ENCODE peak calls at places on chromosomes 16 and 17, in ten cellular contexts. Z is RWPE1, Y is fibroblast of lung, T is ascending aorta, F is heart right ventricle, E is pancreas, N is stomach, Q is psoas muscle, P is GM23248, B is colonic mucosa. U is an unnamed sample.

GRCh38 chr16:59543641-59544040 is 809.5 kb upstream of the GOT2 start:
- DNase-seq in P (peak; percentile 28), T (no peak), F (no peak), B (no peak), Q (no peak), Z (peak; percentile 40), N (no peak), E (no peak), Y (peak; percentile 96), U (no peak)

GRCh38 chr17:20934288-20934687 is 108.5 kb downstream of the USP22 start:
- DNase-seq in P (no peak), Y (peak; percentile 7), T (no peak), N (no peak), Z (no peak), Q (no peak), E (no peak), F (no peak), B (no peak), U (no peak)

GRCh38 chr16:56679813-56680212 is 2.5 kb upstream of the MT1X start:
- DNase-seq in P (peak; percentile 17), F (peak; percentile 16), N (no peak), Y (no peak), E (no peak), Z (no peak), T (no peak), B (no peak), Q (peak; percentile 65), U (no peak)

GRCh38 chr17:36920032-36921000 is 17.0 kb upstream of the LHX1 start:
- DNase-seq in Z (peak; percentile 53), Q (no peak), E (no peak), Y (peak; percentile 83), F (no peak), P (no peak), N (no peak), T (no peak), B (no peak), U (no peak)

GRCh38 chr16:85753976-85754375 is 3.1 kb upstream of the C16orf74 start:
- DNase-seq in Q (no peak), Y (no peak), T (no peak), P (no peak), B (no peak), E (peak; percentile 63), N (no peak), Z (no peak), F (no peak), U (no peak)

GRCh38 chr17:29597361-29598172 is 4.6 kb downstream of the ANKRD13B start:
- DNase-seq in B (no peak), T (no peak), Z (no peak), F (peak; percentile 4), P (no peak), Y (no peak), Q (no peak), E (no peak), N (no peak), U (no peak)

GRCh38 chr17:48542956-48543853 is 1.7 kb downstream of the HOXB2 start:
- DNase-seq in E (no peak), F (peak; percentile 29), Y (no peak), P (peak; percentile 75), N (no peak), Z (no peak), Q (peak; percentile 62), T (no peak), B (peak; percentile 62), U (peak; percentile 74)

GRCh38 chr16:89613954-89614459 is 565 bp downstream of the DPEP1 start:
- DNase-seq in P (no peak), E (no peak), N (no peak), F (no peak), T (no peak), Z (no peak), Q (no peak), B (no peak), Y (no peak), U (no peak)

GRCh38 chr16:54847207-54847606 is 83.5 kb upstream of the IRX5 start:
- DNase-seq in E (no peak), T (no peak), Y (peak; percentile 41), N (no peak), F (no peak), P (peak; percentile 0), Q (no peak), B (no peak), Z (peak; percentile 89), U (no peak)

GRCh38 chr17:31433091-31433790 is 41.8 kb downstream of the RAB11FIP4 start:
- DNase-seq in E (no peak), F (no peak), T (no peak), Q (no peak), B (no peak), N (no peak), P (no peak), Z (no peak), Y (no peak), U (no peak)

GRCh38 chr17:38357488-38358123 is 6.0 kb downstream of the SOCS7 start:
- DNase-seq in Y (no peak), P (peak; percentile 24), F (no peak), N (no peak), E (no peak), Q (no peak), T (no peak), B (no peak), Z (no peak), U (no peak)

GRCh38 chr17:17408236-17408794 is 68.5 kb upstream of the MED9 start:
- DNase-seq in E (no peak), F (no peak), N (no peak), B (no peak), Z (no peak), Y (peak; percentile 36), Q (no peak), T (no peak), P (peak; percentile 63), U (no peak)

GRCh38 chr16:3645504-3646347 is 8.8 kb upstream of the DNASE1 start:
- DNase-seq in N (peak; percentile 17), F (no peak), B (no peak), T (peak; percentile 42), E (peak; percentile 35), P (no peak), Z (no peak), Q (no peak), Y (peak; percentile 64), U (no peak)

DNA sequence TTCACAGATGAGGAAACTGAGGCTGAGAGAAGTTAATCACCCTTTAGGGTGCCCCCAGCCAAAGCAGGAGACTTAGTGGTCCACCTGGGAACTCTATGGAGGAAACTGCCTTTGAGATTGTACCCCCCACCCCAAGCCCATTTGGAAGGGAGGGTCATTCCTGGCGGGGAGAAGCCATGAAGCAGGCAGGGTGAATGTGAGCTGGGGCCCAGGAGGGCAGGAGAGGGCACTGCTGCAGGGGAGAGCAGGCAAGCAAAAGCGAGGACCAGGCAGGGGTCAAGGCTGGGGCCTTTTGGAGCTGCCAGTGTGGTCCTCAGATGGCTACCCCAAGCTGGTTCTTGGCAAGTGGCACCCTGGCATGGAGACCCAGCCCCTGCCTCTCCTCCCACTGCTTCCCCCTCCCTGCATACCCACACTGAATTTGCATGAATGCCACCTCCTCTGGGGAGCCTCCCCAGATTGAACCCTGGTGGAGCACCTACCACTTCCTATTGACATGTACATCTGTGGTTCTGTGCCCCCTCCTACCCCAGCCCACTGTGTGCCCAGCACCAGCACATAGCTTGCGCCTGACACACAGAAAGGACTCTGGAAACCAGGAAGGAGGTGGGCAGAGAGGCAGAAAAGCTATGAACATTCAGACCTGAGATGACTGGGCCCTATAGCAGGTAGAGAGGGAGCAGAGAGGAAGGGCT is 977 bp upstream of the TMC6 start:
- DNase-seq in N (no peak), T (no peak), E (no peak), Z (no peak), Y (no peak), P (no peak), F (no peak), B (no peak), Q (no peak), U (no peak)
- H3K27ac ChIP-seq in N (peak overlapping the region; percentile 91), T (no peak overlapping the region), E (peak overlapping the region; percentile 77), Z (peak overlapping the region; percentile 68), Y (no peak overlapping the region), P (no peak overlapping the region), F (peak overlapping the region; percentile 98), B (peak overlapping the region; percentile 92), Q (no peak overlapping the region), U (peak overlapping the region; percentile 90)

GRCh38 chr17:41824086-41824485 is 11.3 kb downstream of the FKBP10 start:
- DNase-seq in P (peak; percentile 58), E (no peak), B (no peak), Q (no peak), Z (no peak), T (no peak), F (no peak), N (no peak), Y (no peak), U (no peak)

GRCh38 chr17:41823580-41823979 is 10.8 kb downstream of the FKBP10 start:
- DNase-seq in P (no peak), E (no peak), F (no peak), Z (no peak), B (no peak), Q (no peak), Y (no peak), T (no peak), N (no peak), U (no peak)

GRCh38 chr17:41822216-41823140 is 9.7 kb downstream of the FKBP10 start:
- DNase-seq in N (no peak), T (no peak), Y (no peak), P (no peak), B (no peak), Q (no peak), Z (no peak), F (no peak), E (no peak), U (peak; percentile 63)

GRCh38 chr17:41825175-41825845 is 10.7 kb downstream of the NT5C3B start:
- DNase-seq in E (no peak), Q (no peak), Z (no peak), B (no peak), P (no peak), T (no peak), F (no peak), N (no peak), Y (no peak), U (no peak)

DNA sequence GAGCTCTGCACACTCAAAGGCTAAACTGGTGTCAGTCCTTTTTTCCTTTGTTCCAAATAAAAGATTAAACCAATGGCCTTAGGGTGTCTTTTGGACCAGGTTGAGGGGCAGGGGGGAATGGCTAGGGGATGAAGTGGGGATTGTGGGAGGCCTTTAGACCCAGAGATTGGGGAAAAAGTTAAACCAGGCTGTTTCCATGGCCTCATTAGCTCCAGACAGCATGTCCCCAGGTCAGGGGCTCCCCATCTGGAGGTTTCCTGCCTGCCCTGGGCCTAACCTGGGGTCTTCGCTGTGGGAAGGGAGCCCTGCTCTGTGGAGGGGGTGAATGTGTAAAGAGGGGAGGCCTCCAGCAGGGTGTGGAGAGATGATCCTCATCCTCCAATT is 10.3 kb downstream of the FKBP10 start:
- DNase-seq in N (no peak), E (no peak), Y (no peak), Q (no peak), T (no peak), B (no peak), Z (no peak), F (no peak), P (no peak), U (peak; percentile 5)
- H3K27ac ChIP-seq in N (no peak overlapping the region), E (no peak overlapping the region), Y (no peak overlapping the region), Q (no peak overlapping the region), T (no peak overlapping the region), B (no peak overlapping the region), Z (peak overlapping the region; percentile 51), F (no peak overlapping the region), P (no peak overlapping the region), U (no peak overlapping the region)

GRCh38 chr17:64277831-64278562 is 14.9 kb upstream of the TEX2 start:
- DNase-seq in Q (no peak), E (no peak), B (no peak), Z (no peak), T (no peak), N (no peak), P (peak; percentile 22), Y (no peak), F (peak; percentile 28), U (no peak)
- H3K27ac ChIP-seq in Q (peak overlapping the region; percentile 83), E (no peak overlapping the region), B (no peak overlapping the region), Z (peak overlapping the region; percentile 60), T (no peak overlapping the region), N (peak overlapping the region; percentile 43), P (no peak overlapping the region), Y (no peak overlapping the region), F (peak overlapping the region; percentile 73), U (peak overlapping the region; percentile 56)

GRCh38 chr16:74607967-74608356 is 1.0 kb upstream of the GLG1 start:
- DNase-seq in T (no peak), B (peak; percentile 23), N (no peak), Z (no peak), E (no peak), F (no peak), P (peak; percentile 56), Q (no peak), Y (no peak), U (no peak)
- H3K27ac ChIP-seq in T (no peak overlapping the region), B (no peak overlapping the region), N (peak overlapping the region; percentile 97), Z (peak overlapping the region; percentile 22), E (peak overlapping the region; percentile 94), F (no peak overlapping the region), P (peak overlapping the region; percentile 94), Q (peak overlapping the region; percentile 93), Y (peak overlapping the region; percentile 92), U (peak overlapping the region; percentile 95)